ENCODE peak calls at places on chromosomes 6 and 20, in eight cellular contexts. One of them, this sample, is unnamed. For H3K27me3, the result is how much of the 10 kb centered on the place peaks cover.

GRCh38 chr6:34144581-34145160 is 1.2 kb downstream of the GRM4 start:
- DNase-seq in dorsolateral prefrontal cortex: peak
- DNase-seq in WERI-Rb-1: peak
- DNase-seq in transverse colon: no peak
- DNase-seq in tibial nerve: no peak
- DNase-seq in prostate gland: no peak
- DNase-seq in psoas muscle: no peak
- DNase-seq in heart right ventricle: no peak
- DNase-seq in this sample: no peak

GRCh38 chr6:13635948-13636658 is 21.0 kb downstream of the NOL7 start:
- DNase-seq in dorsolateral prefrontal cortex: no peak
- DNase-seq in WERI-Rb-1: no peak
- DNase-seq in transverse colon: no peak
- DNase-seq in tibial nerve: no peak
- DNase-seq in prostate gland: no peak
- DNase-seq in psoas muscle: no peak
- DNase-seq in heart right ventricle: no peak
- DNase-seq in this sample: no peak

GRCh38 chr6:34515473-34516387 is 40.4 kb downstream of the SPDEF start:
- DNase-seq in dorsolateral prefrontal cortex: no peak
- DNase-seq in WERI-Rb-1: peak
- DNase-seq in transverse colon: no peak
- DNase-seq in tibial nerve: no peak
- DNase-seq in prostate gland: no peak
- DNase-seq in psoas muscle: no peak
- DNase-seq in heart right ventricle: no peak
- DNase-seq in this sample: peak

GRCh38 chr6:75109757-75110156 is 96.1 kb downstream of the COL12A1 start:
- DNase-seq in dorsolateral prefrontal cortex: no peak
- DNase-seq in WERI-Rb-1: no peak
- DNase-seq in transverse colon: no peak
- DNase-seq in tibial nerve: no peak
- DNase-seq in prostate gland: no peak
- DNase-seq in psoas muscle: no peak
- DNase-seq in heart right ventricle: no peak
- DNase-seq in this sample: no peak

GRCh38 chr6:90005048-90005827 is 111.0 kb downstream of the GJA10 start:
- DNase-seq in dorsolateral prefrontal cortex: no peak
- DNase-seq in WERI-Rb-1: no peak
- DNase-seq in transverse colon: peak
- DNase-seq in tibial nerve: peak
- DNase-seq in prostate gland: no peak
- DNase-seq in psoas muscle: peak
- DNase-seq in heart right ventricle: no peak
- DNase-seq in this sample: no peak

GRCh38 chr20:38840894-38841470 is 35.5 kb downstream of the PPP1R16B start:
- DNase-seq in dorsolateral prefrontal cortex: no peak
- DNase-seq in WERI-Rb-1: no peak
- DNase-seq in transverse colon: no peak
- DNase-seq in tibial nerve: no peak
- DNase-seq in prostate gland: no peak
- DNase-seq in psoas muscle: no peak
- DNase-seq in heart right ventricle: no peak
- DNase-seq in this sample: no peak

GRCh38 chr6:119728935-119729334 is 379.4 kb upstream of the MAN1A1 start:
- DNase-seq in dorsolateral prefrontal cortex: no peak
- DNase-seq in WERI-Rb-1: no peak
- DNase-seq in transverse colon: no peak
- DNase-seq in tibial nerve: no peak
- DNase-seq in prostate gland: no peak
- DNase-seq in psoas muscle: no peak
- DNase-seq in heart right ventricle: no peak
- DNase-seq in this sample: no peak

GRCh38 chr6:109486068-109486467 is 3.0 kb upstream of the ZBTB24 start:
- DNase-seq in dorsolateral prefrontal cortex: no peak
- DNase-seq in WERI-Rb-1: no peak
- DNase-seq in transverse colon: no peak
- DNase-seq in tibial nerve: no peak
- DNase-seq in prostate gland: no peak
- DNase-seq in psoas muscle: no peak
- DNase-seq in heart right ventricle: no peak
- DNase-seq in this sample: no peak

GRCh38 chr6:109236140-109237081 is 141.1 kb downstream of the CEP57L1 start:
- DNase-seq in dorsolateral prefrontal cortex: no peak
- DNase-seq in WERI-Rb-1: peak
- DNase-seq in transverse colon: peak
- DNase-seq in tibial nerve: no peak
- DNase-seq in prostate gland: no peak
- DNase-seq in psoas muscle: no peak
- DNase-seq in heart right ventricle: no peak
- DNase-seq in this sample: no peak

GRCh38 chr20:6524305-6524704 is 243.2 kb upstream of the BMP2 start:
- DNase-seq in dorsolateral prefrontal cortex: no peak
- DNase-seq in WERI-Rb-1: no peak
- DNase-seq in transverse colon: no peak
- DNase-seq in tibial nerve: no peak
- DNase-seq in prostate gland: no peak
- DNase-seq in psoas muscle: no peak
- DNase-seq in heart right ventricle: no peak
- DNase-seq in this sample: no peak

GRCh38 chr6:148972481-148972880 is 225.7 kb downstream of the UST start:
- DNase-seq in dorsolateral prefrontal cortex: no peak
- DNase-seq in WERI-Rb-1: peak
- DNase-seq in transverse colon: peak
- DNase-seq in tibial nerve: no peak
- DNase-seq in prostate gland: peak
- DNase-seq in psoas muscle: peak
- DNase-seq in heart right ventricle: no peak
- DNase-seq in this sample: no peak

GRCh38 chr20:50929299-50930138 is 1.7 kb downstream of the ADNP start:
- DNase-seq in dorsolateral prefrontal cortex: peak
- DNase-seq in WERI-Rb-1: peak
- DNase-seq in transverse colon: peak
- DNase-seq in tibial nerve: peak
- DNase-seq in prostate gland: peak
- DNase-seq in psoas muscle: peak
- DNase-seq in heart right ventricle: peak
- DNase-seq in this sample: peak

GRCh38 chr6:169775321-169775720 is 23.9 kb downstream of the ERMARD start:
- DNase-seq in dorsolateral prefrontal cortex: no peak
- DNase-seq in WERI-Rb-1: no peak
- DNase-seq in transverse colon: no peak
- DNase-seq in tibial nerve: no peak
- DNase-seq in prostate gland: no peak
- DNase-seq in psoas muscle: no peak
- DNase-seq in heart right ventricle: no peak
- DNase-seq in this sample: no peak

GRCh38 chr6:34928695-34929094 is 39.6 kb downstream of the ANKS1A start:
- DNase-seq in dorsolateral prefrontal cortex: no peak
- DNase-seq in WERI-Rb-1: no peak
- DNase-seq in transverse colon: no peak
- DNase-seq in tibial nerve: no peak
- DNase-seq in prostate gland: no peak
- DNase-seq in psoas muscle: no peak
- DNase-seq in heart right ventricle: no peak
- DNase-seq in this sample: no peak

GRCh38 chr6:155706341-155706740 is 250.7 kb upstream of the NOX3 start:
- DNase-seq in dorsolateral prefrontal cortex: no peak
- DNase-seq in WERI-Rb-1: no peak
- DNase-seq in transverse colon: no peak
- DNase-seq in tibial nerve: no peak
- DNase-seq in prostate gland: no peak
- DNase-seq in psoas muscle: no peak
- DNase-seq in heart right ventricle: no peak
- DNase-seq in this sample: no peak

GRCh38 chr20:49593441-49594142 is 25.7 kb upstream of the PTGIS start:
- DNase-seq in dorsolateral prefrontal cortex: no peak
- DNase-seq in WERI-Rb-1: no peak
- DNase-seq in transverse colon: no peak
- DNase-seq in tibial nerve: no peak
- DNase-seq in prostate gland: no peak
- DNase-seq in psoas muscle: no peak
- DNase-seq in heart right ventricle: no peak
- DNase-seq in this sample: no peak

GRCh38 chr20:44649976-44650375 is 1.5 kb downstream of the ADA start:
- DNase-seq in dorsolateral prefrontal cortex: no peak
- DNase-seq in WERI-Rb-1: no peak
- DNase-seq in transverse colon: no peak
- DNase-seq in tibial nerve: no peak
- DNase-seq in prostate gland: no peak
- DNase-seq in psoas muscle: no peak
- DNase-seq in heart right ventricle: no peak
- DNase-seq in this sample: no peak

GRCh38 chr20:17442588-17442987 is 88.6 kb downstream of the BFSP1 start:
- DNase-seq in dorsolateral prefrontal cortex: no peak
- DNase-seq in WERI-Rb-1: no peak
- DNase-seq in transverse colon: no peak
- DNase-seq in tibial nerve: no peak
- DNase-seq in prostate gland: no peak
- DNase-seq in psoas muscle: no peak
- DNase-seq in heart right ventricle: no peak
- DNase-seq in this sample: no peak

GRCh38 chr6:142301421-142302391 is at the start of gene ADGRG6:
- DNase-seq in dorsolateral prefrontal cortex: no peak
- DNase-seq in WERI-Rb-1: peak
- DNase-seq in transverse colon: peak
- DNase-seq in tibial nerve: no peak
- DNase-seq in prostate gland: peak
- DNase-seq in psoas muscle: peak
- DNase-seq in heart right ventricle: peak
- DNase-seq in this sample: peak
- TF ChIP-seq CTCF in dorsolateral prefrontal cortex: no peak
- TF ChIP-seq CTCF in WERI-Rb-1: peak
- TF ChIP-seq CTCF in transverse colon: no peak
- TF ChIP-seq CTCF in tibial nerve: no peak
- TF ChIP-seq CTCF in prostate gland: no peak
- TF ChIP-seq CTCF in psoas muscle: no peak
- TF ChIP-seq CTCF in heart right ventricle: no peak
- TF ChIP-seq CTCF in this sample: no peak

GRCh38 chr20:2801459-2801728 is 967 bp upstream of the CPXM1 start:
- DNase-seq in dorsolateral prefrontal cortex: no peak
- DNase-seq in WERI-Rb-1: no peak
- DNase-seq in transverse colon: no peak
- DNase-seq in tibial nerve: no peak
- DNase-seq in prostate gland: no peak
- DNase-seq in psoas muscle: no peak
- DNase-seq in heart right ventricle: no peak
- DNase-seq in this sample: no peak
- H3K27me3 ChIP-seq in dorsolateral prefrontal cortex: under half
- H3K27me3 ChIP-seq in WERI-Rb-1: under half
- H3K27me3 ChIP-seq in transverse colon: half or more
- H3K27me3 ChIP-seq in tibial nerve: half or more
- H3K27me3 ChIP-seq in prostate gland: under half
- H3K27me3 ChIP-seq in psoas muscle: under half
- H3K27me3 ChIP-seq in heart right ventricle: half or more
- H3K27me3 ChIP-seq in this sample: under half

GRCh38 chr20:10076126-10077080 is 41.6 kb downstream of the ANKEF1 start:
- DNase-seq in dorsolateral prefrontal cortex: no peak
- DNase-seq in WERI-Rb-1: no peak
- DNase-seq in transverse colon: no peak
- DNase-seq in tibial nerve: no peak
- DNase-seq in prostate gland: peak
- DNase-seq in psoas muscle: no peak
- DNase-seq in heart right ventricle: no peak
- DNase-seq in this sample: no peak

GRCh38 chr20:10075606-10076005 is 40.8 kb downstream of the ANKEF1 start:
- DNase-seq in dorsolateral prefrontal cortex: no peak
- DNase-seq in WERI-Rb-1: no peak
- DNase-seq in transverse colon: no peak
- DNase-seq in tibial nerve: no peak
- DNase-seq in prostate gland: no peak
- DNase-seq in psoas muscle: no peak
- DNase-seq in heart right ventricle: no peak
- DNase-seq in this sample: no peak

GRCh38 chr20:10077886-10078285 is 43.1 kb downstream of the ANKEF1 start:
- DNase-seq in dorsolateral prefrontal cortex: no peak
- DNase-seq in WERI-Rb-1: no peak
- DNase-seq in transverse colon: no peak
- DNase-seq in tibial nerve: no peak
- DNase-seq in prostate gland: no peak
- DNase-seq in psoas muscle: no peak
- DNase-seq in heart right ventricle: no peak
- DNase-seq in this sample: no peak

GRCh38 chr20:10078403-10078802 is 43.6 kb downstream of the ANKEF1 start:
- DNase-seq in dorsolateral prefrontal cortex: no peak
- DNase-seq in WERI-Rb-1: no peak
- DNase-seq in transverse colon: no peak
- DNase-seq in tibial nerve: no peak
- DNase-seq in prostate gland: no peak
- DNase-seq in psoas muscle: no peak
- DNase-seq in heart right ventricle: no peak
- DNase-seq in this sample: no peak

GRCh38 chr20:10077081-10077471 is 42.3 kb downstream of the ANKEF1 start:
- DNase-seq in dorsolateral prefrontal cortex: no peak
- DNase-seq in WERI-Rb-1: no peak
- DNase-seq in transverse colon: peak
- DNase-seq in tibial nerve: no peak
- DNase-seq in prostate gland: no peak
- DNase-seq in psoas muscle: no peak
- DNase-seq in heart right ventricle: no peak
- DNase-seq in this sample: no peak
- TF ChIP-seq CTCF in dorsolateral prefrontal cortex: no peak
- TF ChIP-seq CTCF in WERI-Rb-1: peak
- TF ChIP-seq CTCF in transverse colon: peak
- TF ChIP-seq CTCF in tibial nerve: no peak
- TF ChIP-seq CTCF in prostate gland: peak
- TF ChIP-seq CTCF in psoas muscle: no peak
- TF ChIP-seq CTCF in heart right ventricle: no peak
- TF ChIP-seq CTCF in this sample: peak

DNA sequence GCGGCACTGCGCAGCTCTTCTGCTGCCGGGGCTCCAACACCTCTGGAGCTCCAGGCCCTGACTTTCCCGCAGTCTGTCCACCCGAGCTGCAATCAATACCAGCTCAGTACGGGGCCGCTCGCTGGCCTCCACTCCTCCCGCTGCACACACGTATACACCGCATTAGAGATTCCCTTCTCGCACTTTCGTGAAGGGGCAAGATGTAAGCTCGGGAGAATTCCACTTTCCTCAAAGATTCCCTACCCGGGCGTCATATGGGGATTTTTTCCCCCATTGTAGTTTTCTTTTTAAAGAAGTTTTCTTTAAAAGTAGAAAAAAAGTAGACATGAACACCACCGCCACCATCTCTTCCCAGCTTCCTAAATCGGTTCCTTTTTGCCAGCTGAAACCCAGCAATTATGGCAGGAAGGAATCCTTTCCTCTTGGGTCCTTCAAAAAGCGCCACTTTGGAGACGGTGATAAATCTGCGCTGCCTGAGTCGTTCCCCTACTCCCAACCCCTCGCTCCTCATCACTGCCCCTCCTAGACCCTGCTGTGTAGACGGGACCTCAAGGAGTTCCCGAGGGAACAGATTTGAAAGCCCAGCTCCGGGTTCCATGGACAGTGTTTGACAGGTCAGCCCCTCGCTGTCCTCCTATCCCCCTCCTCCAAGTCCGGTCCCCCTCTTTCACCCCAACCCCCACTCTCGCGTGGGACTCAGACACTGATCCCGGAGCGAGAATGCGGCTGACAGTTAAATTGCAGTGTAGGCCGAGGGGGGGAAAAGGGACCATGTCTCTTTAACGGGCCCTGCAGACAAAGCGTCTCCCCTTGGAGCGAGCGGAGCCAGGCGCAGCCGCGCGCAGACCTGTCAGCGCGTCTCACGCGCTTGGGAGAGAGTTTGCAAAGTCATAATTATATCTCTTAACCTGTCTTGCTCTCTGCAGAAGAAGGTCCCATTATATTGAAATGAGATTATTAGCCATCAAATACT is 39.5 kb downstream of the NCR2 start:
- DNase-seq in dorsolateral prefrontal cortex: no peak
- DNase-seq in WERI-Rb-1: peak
- DNase-seq in transverse colon: no peak
- DNase-seq in tibial nerve: no peak
- DNase-seq in prostate gland: no peak
- DNase-seq in psoas muscle: no peak
- DNase-seq in heart right ventricle: no peak
- DNase-seq in this sample: peak
- H3K27me3 ChIP-seq in dorsolateral prefrontal cortex: under half
- H3K27me3 ChIP-seq in WERI-Rb-1: half or more
- H3K27me3 ChIP-seq in transverse colon: half or more
- H3K27me3 ChIP-seq in tibial nerve: half or more
- H3K27me3 ChIP-seq in prostate gland: under half
- H3K27me3 ChIP-seq in psoas muscle: under half
- H3K27me3 ChIP-seq in heart right ventricle: half or more
- H3K27me3 ChIP-seq in this sample: half or more

This sample was measured in heart left ventricle.